ENCODE peak calls at places on chromosomes 13 and 19, in nine cellular contexts. Z, O, H, F, E, K, B, S and L are unnamed samples.

GRCh38 chr19:17886515-17886914 is 14.8 kb downstream of the SLC5A5 start:
- DNase-seq in B (no peak), Z (no peak), H (no peak), F (no peak), O (no peak), E (no peak), K (no peak), S (no peak), L (no peak)

GRCh38 chr13:46385946-46386345 is 1.1 kb downstream of the RUBCNL start:
- DNase-seq in B (no peak), O (no peak), F (no peak), H (no peak), S (peak), Z (no peak), E (no peak), K (no peak), L (no peak)

GRCh38 chr19:43640424-43640757 is 741 bp upstream of the CADM4 start:
- DNase-seq in O (no peak), S (no peak), K (no peak), Z (no peak), F (no peak), E (no peak), B (no peak), H (no peak), L (no peak)

GRCh38 chr19:41577833-41578232 is 1.9 kb downstream of the CEACAM21 start:
- DNase-seq in F (no peak), B (no peak), S (no peak), H (no peak), K (no peak), O (no peak), Z (no peak), E (no peak), L (no peak)

GRCh38 chr19:45103625-45104319 is 10.8 kb downstream of the PPP1R37 start:
- DNase-seq in K (no peak), H (no peak), B (no peak), O (no peak), E (no peak), S (peak), Z (no peak), F (peak), L (no peak)

GRCh38 chr19:16368385-16369305 is 44.0 kb downstream of the KLF2 start:
- DNase-seq in B (no peak), O (no peak), K (no peak), Z (no peak), H (no peak), F (no peak), S (no peak), E (no peak), L (no peak)

GRCh38 chr13:76326343-76326742 is 559.9 kb downstream of the KCTD12 start:
- DNase-seq in S (no peak), O (no peak), K (no peak), Z (no peak), H (no peak), E (no peak), B (no peak), F (no peak), L (no peak)

GRCh38 chr19:32748497-32748896 is 28.9 kb downstream of the TDRD12 start:
- DNase-seq in O (no peak), Z (no peak), S (peak), H (no peak), B (no peak), K (no peak), E (peak), F (peak), L (peak)

GRCh38 chr13:50357586-50358118 is 342.4 kb downstream of the KCNRG start:
- DNase-seq in O (no peak), H (peak), B (peak), E (peak), F (peak), S (no peak), Z (no peak), K (peak), L (no peak)

GRCh38 chr13:25347156-25347555 is 24.6 kb upstream of the ATP8A2 start:
- DNase-seq in O (peak), K (no peak), F (no peak), Z (no peak), B (no peak), H (no peak), S (no peak), E (no peak), L (no peak)

GRCh38 chr19:47509973-47510372 is 4.9 kb downstream of the NAPA start:
- DNase-seq in B (no peak), E (no peak), Z (no peak), H (no peak), F (no peak), O (no peak), S (no peak), K (no peak), L (no peak)

GRCh38 chr19:47253467-47253881 is 2.9 kb upstream of the CCDC9 start:
- DNase-seq in O (no peak), E (peak), Z (no peak), H (peak), K (peak), B (no peak), S (no peak), F (no peak), L (no peak)

GRCh38 chr19:31154021-31154420 is 195.2 kb downstream of the TSHZ3 start:
- DNase-seq in K (peak), F (no peak), Z (no peak), E (no peak), S (no peak), B (no peak), H (peak), O (no peak), L (no peak)

GRCh38 chr19:30664358-30665058 is 292.3 kb downstream of the ZNF536 start:
- DNase-seq in E (no peak), H (peak), B (no peak), F (no peak), S (peak), O (peak), K (peak), Z (no peak), L (no peak)

GRCh38 chr13:25770601-25771000 is 281.2 kb downstream of the SHISA2 start:
- DNase-seq in B (no peak), K (no peak), H (no peak), F (no peak), O (no peak), S (no peak), E (no peak), Z (no peak), L (no peak)

GRCh38 chr13:110132178-110132975 is 174.6 kb downstream of the COL4A1 start:
- DNase-seq in O (peak), Z (no peak), B (no peak), H (no peak), E (no peak), F (peak), S (no peak), K (peak), L (no peak)

GRCh38 chr19:2983351-2984195 is 6.2 kb downstream of the TLE6 start:
- DNase-seq in O (peak), B (peak), Z (no peak), K (peak), F (peak), H (no peak), S (peak), E (peak), L (peak)

GRCh38 chr19:14248578-14249011 is 42.6 kb upstream of the ADGRL1 start:
- DNase-seq in F (peak), E (no peak), O (peak), H (no peak), B (peak), K (no peak), S (peak), Z (peak), L (no peak)

GRCh38 chr13:32323912-32324311 is 8.6 kb downstream of the BRCA2 start:
- DNase-seq in E (no peak), Z (no peak), S (no peak), B (peak), O (no peak), K (peak), H (peak), F (no peak), L (no peak)

GRCh38 chr13:39855236-39855635 is 199.8 kb downstream of the COG6 start:
- DNase-seq in S (no peak), B (no peak), O (no peak), H (no peak), Z (no peak), K (no peak), E (no peak), F (no peak), L (no peak)

GRCh38 chr19:49387936-49388372 is at the start of gene KASH5:
- DNase-seq in F (peak), E (no peak), S (no peak), B (peak), Z (peak), O (no peak), K (peak), H (no peak), L (peak)

GRCh38 chr19:48501446-48501960 is 10.1 kb downstream of the LMTK3 start:
- DNase-seq in K (no peak), B (no peak), F (peak), Z (no peak), H (no peak), E (peak), S (peak), O (no peak), L (peak)

GRCh38 chr19:18017275-18018083 is 9.5 kb downstream of the ARRDC2 start:
- DNase-seq in K (no peak), S (no peak), E (no peak), H (no peak), B (no peak), F (no peak), O (no peak), Z (no peak), L (no peak)

GRCh38 chr19:27774827-27775226 is 1438.1 kb downstream of the UQCRFS1 start:
- DNase-seq in F (no peak), K (no peak), H (no peak), E (no peak), B (no peak), S (no peak), O (no peak), Z (no peak), L (peak)

GRCh38 chr19:4939466-4939865 is 29.4 kb upstream of the KDM4B start:
- DNase-seq in S (no peak), E (no peak), K (no peak), O (no peak), B (no peak), Z (no peak), H (no peak), F (no peak), L (no peak)

GRCh38 chr13:110546933-110547332 is 14.6 kb downstream of the RAB20 start:
- DNase-seq in B (peak), E (peak), S (no peak), Z (no peak), O (no peak), H (peak), F (no peak), K (peak), L (no peak)

GRCh38 chr19:57171551-57172081 is 4.3 kb upstream of the DUXA start:
- DNase-seq in S (peak), O (peak), H (peak), K (peak), B (no peak), Z (no peak), E (no peak), F (peak), L (no peak)

GRCh38 chr13:61913183-61913582 is 497.5 kb upstream of the PCDH20 start:
- DNase-seq in O (no peak), K (no peak), E (no peak), B (no peak), Z (no peak), H (no peak), S (no peak), F (no peak), L (no peak)

GRCh38 chr19:30386551-30387143 is 14.5 kb downstream of the ZNF536 start:
- DNase-seq in E (no peak), K (no peak), F (no peak), O (no peak), Z (no peak), S (no peak), B (no peak), H (no peak), L (no peak)

GRCh38 chr19:58277748-58278147 is 1.0 kb upstream of the ZNF8 start:
- DNase-seq in E (no peak), B (no peak), H (no peak), F (no peak), O (no peak), S (no peak), K (no peak), Z (no peak), L (no peak)

GRCh38 chr19:32181356-32181920 is 164.0 kb upstream of the ZNF507 start:
- DNase-seq in S (peak), O (no peak), K (no peak), Z (no peak), B (no peak), E (no peak), F (peak), H (no peak), L (no peak)

GRCh38 chr13:94620286-94620896 is 18.7 kb downstream of the GPR180 start:
- DNase-seq in O (peak), K (peak), F (peak), S (peak), E (no peak), Z (no peak), H (no peak), B (no peak), L (no peak)

GRCh38 chr19:34662919-34663318 is 14.0 kb downstream of the SCGB2B2 start:
- DNase-seq in K (no peak), Z (no peak), E (peak), B (no peak), S (peak), O (no peak), F (peak), H (no peak), L (peak)

GRCh38 chr19:6801397-6802086 is 29.0 kb downstream of the VAV1 start:
- DNase-seq in H (no peak), Z (peak), S (no peak), E (peak), K (no peak), B (no peak), F (peak), O (peak), L (no peak)

GRCh38 chr13:92510416-92510815 is 716.2 kb upstream of the GPC6 start:
- DNase-seq in B (no peak), O (no peak), S (no peak), K (peak), E (no peak), H (no peak), Z (no peak), F (no peak), L (no peak)

GRCh38 chr19:3852614-3853254 is 16.1 kb downstream of the ZFR2 start:
- DNase-seq in H (peak), F (peak), B (peak), K (peak), Z (no peak), S (no peak), O (no peak), E (peak), L (peak)

GRCh38 chr13:28161370-28161769 is 23.0 kb downstream of the PAN3 start:
- DNase-seq in E (no peak), K (peak), B (no peak), O (peak), Z (no peak), S (peak), H (no peak), F (no peak), L (no peak)

GRCh38 chr19:39112338-39112890 is 13.2 kb upstream of the PAK4 start:
- DNase-seq in B (no peak), S (no peak), O (no peak), K (no peak), F (no peak), H (no peak), E (peak), Z (no peak), L (no peak)

GRCh38 chr19:39927524-39928356 is 6.7 kb downstream of the FCGBP start:
- DNase-seq in H (no peak), K (no peak), E (no peak), F (no peak), Z (no peak), B (no peak), O (no peak), S (no peak), L (no peak)